ENCODE peak calls at places on chromosomes 7 and 10, in eight cellular contexts. G is adrenal gland, I is transverse colon, J is sigmoid colon, P is ovary, Y is endothelial cell of umbilical vein, A is erythroblast, E is heart left ventricle. U is an unnamed sample.

GRCh38 chr10:133158437-133158755 is 1.6 kb upstream of the KNDC1 start:
- DNase-seq in J (no peak), Y (no peak), G (no peak), P (peak; percentile 19), E (no peak), A (no peak), I (no peak), U (no peak)

GRCh38 chr7:43195768-43196167 is 83.3 kb downstream of the HECW1 start:
- DNase-seq in J (no peak), I (no peak), Y (no peak), P (no peak), A (no peak), G (no peak), E (no peak), U (no peak)

GRCh38 chr7:2821161-2821841 is 22.8 kb downstream of the GNA12 start:
- DNase-seq in P (no peak), I (no peak), A (no peak), E (no peak), G (peak; percentile 47), Y (peak; percentile 67), J (peak; percentile 49), U (peak; percentile 58)

GRCh38 chr10:48234807-48235206 is 39.7 kb downstream of the FRMPD2 start:
- DNase-seq in I (no peak), E (no peak), J (no peak), P (no peak), Y (no peak), G (no peak), A (no peak), U (no peak)

GRCh38 chr7:150432915-150433892 is 17.2 kb upstream of the GIMAP8 start:
- DNase-seq in P (no peak), Y (no peak), G (peak; percentile 25), A (no peak), E (no peak), I (peak; percentile 25), J (no peak), U (no peak)

GRCh38 chr10:73998623-73999622 is 1.0 kb downstream of the VCL start:
- DNase-seq in A (peak; percentile 14), J (peak; percentile 90), P (peak; percentile 71), I (peak; percentile 71), E (peak; percentile 70), Y (peak; percentile 84), G (peak; percentile 27), U (peak; percentile 63)

GRCh38 chr7:129343099-129343700 is 91.0 kb upstream of the STRIP2 start:
- DNase-seq in I (no peak), E (no peak), A (peak; percentile 60), J (no peak), G (peak; percentile 10), P (no peak), Y (peak; percentile 68), U (peak; percentile 17)

GRCh38 chr10:75887981-75888380 is 456.6 kb downstream of the LRMDA start:
- DNase-seq in Y (no peak), E (no peak), G (no peak), P (no peak), A (no peak), I (no peak), J (no peak), U (no peak)

GRCh38 chr7:142808802-142809583 is 38.2 kb downstream of the PRSS2 start:
- DNase-seq in G (peak; percentile 11), J (no peak), P (no peak), I (peak; percentile 77), E (no peak), Y (peak; percentile 52), A (peak; percentile 19), U (no peak)

GRCh38 chr10:48450233-48450810 is 143.8 kb downstream of the MAPK8 start:
- DNase-seq in A (no peak), Y (no peak), I (no peak), J (peak; percentile 57), E (no peak), P (no peak), G (no peak), U (no peak)

GRCh38 chr10:78764436-78764835 is 304.3 kb upstream of the ZMIZ1 start:
- DNase-seq in I (no peak), P (no peak), J (no peak), E (no peak), Y (no peak), G (no peak), A (no peak), U (no peak)

GRCh38 chr10:43048301-43049051 is 28.4 kb upstream of the RET start:
- DNase-seq in G (no peak), P (no peak), J (peak; percentile 53), Y (no peak), A (no peak), E (peak; percentile 0), I (no peak), U (no peak)

GRCh38 chr10:78731675-78732074 is 337.1 kb upstream of the ZMIZ1 start:
- DNase-seq in P (no peak), A (no peak), J (no peak), E (no peak), Y (no peak), G (no peak), I (no peak), U (no peak)

GRCh38 chr7:96933067-96933645 is 72.2 kb upstream of the DLX6 start:
- DNase-seq in J (no peak), G (no peak), A (no peak), E (no peak), Y (no peak), P (no peak), I (no peak), U (no peak)

GRCh38 chr10:77983384-77984341 is 45.7 kb downstream of the POLR3A start:
- DNase-seq in A (no peak), I (no peak), G (no peak), E (no peak), Y (peak; percentile 89), P (no peak), J (peak; percentile 7), U (peak; percentile 39)

GRCh38 chr10:67851229-67851628 is 13.2 kb upstream of the DNAJC12 start:
- DNase-seq in P (no peak), Y (no peak), I (no peak), J (no peak), A (no peak), E (no peak), G (no peak), U (no peak)

GRCh38 chr10:67853512-67853911 is 15.5 kb upstream of the DNAJC12 start:
- DNase-seq in P (no peak), J (no peak), A (peak; percentile 96), E (no peak), G (no peak), I (no peak), Y (no peak), U (no peak)

GRCh38 chr10:67849331-67850011 is 11.5 kb upstream of the DNAJC12 start:
- DNase-seq in G (peak; percentile 97), I (peak; percentile 97), J (peak; percentile 98), Y (peak; percentile 92), P (peak; percentile 98), E (peak; percentile 95), A (peak; percentile 94), U (peak; percentile 91)
- TF ChIP-seq POLR2A in G (peak; percentile 53), I (peak; percentile 74), J (peak; percentile 74), Y (peak; percentile 61), P (peak; percentile 57), E (no peak), A (peak; percentile 77), U (peak; percentile 18)

DNA sequence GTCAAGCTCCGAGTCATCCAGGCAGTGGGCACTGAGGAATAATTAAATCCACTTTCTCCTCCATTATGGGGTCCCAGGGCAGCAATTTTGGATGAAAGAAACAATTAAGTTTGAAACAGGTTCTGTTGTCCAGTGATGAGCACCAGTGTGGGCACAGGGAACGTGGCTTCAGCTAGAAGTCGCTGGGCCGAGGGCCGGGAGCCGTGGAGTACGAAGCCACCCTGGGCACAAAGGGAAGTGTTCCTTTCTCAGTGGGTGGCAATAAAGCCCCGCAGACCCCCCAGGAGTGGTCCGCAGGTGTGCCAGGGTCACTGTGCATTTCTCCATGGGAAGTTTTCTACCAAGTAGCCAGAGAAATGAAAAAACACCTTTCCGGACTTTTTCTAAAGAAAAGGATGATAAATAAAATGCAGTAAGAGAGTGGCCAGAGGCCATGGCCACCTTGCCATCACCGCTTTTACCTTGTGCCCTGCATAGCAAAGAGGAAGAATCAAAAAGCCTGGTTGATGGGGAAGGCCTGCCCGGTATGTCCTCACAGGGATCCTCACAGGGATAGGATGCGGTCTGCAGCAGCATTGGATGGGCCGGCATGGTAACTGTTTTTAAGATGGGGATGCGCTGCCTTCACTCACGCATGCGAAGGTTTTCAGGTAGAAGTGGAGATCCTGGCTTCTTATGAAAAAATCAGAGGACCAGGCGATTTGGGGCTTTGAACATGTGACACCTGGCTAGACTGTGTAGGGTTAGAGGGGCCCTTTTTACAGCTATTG is 12.3 kb downstream of the PNLIPRP2 start:
- DNase-seq in E (no peak), G (no peak), A (no peak), P (no peak), J (no peak), Y (no peak), I (no peak), U (no peak)
- TF ChIP-seq POLR2A in E (no peak), G (no peak), A (no peak), P (no peak), J (no peak), Y (no peak), I (no peak), U (no peak)

DNA sequence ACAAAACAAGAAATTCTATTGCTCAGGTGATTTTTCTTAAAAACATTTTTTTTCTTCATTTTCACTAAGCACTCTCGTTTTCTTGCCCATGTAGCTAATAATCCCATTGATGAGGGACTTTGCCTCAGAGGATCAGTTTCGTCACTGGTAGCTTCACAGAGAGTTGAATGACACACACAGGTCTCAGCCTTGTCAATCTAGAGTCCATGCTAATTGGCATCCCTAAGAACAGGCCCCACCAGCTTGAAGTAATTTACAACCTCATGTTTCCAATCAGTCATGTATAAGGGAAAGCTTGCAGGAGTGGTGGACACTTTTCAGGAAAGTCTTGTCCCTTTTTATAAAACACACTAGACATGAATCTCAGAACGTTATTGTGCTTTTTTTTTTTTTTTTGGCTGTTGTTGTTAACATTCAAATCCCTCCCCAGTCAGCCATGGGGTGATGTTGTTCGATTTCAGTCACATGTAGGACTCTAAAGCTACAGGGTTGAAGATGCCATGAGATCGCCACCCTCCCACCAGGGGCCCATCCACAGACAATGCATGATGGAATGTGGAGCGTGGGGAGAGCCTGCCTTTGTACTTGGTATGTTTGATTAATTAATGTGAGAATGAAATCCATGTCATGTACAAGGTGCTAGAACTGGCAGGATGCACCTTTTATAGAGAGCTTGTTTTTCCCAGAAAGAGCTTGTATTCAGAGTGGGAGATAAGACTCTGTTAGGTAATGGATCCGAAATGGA is 232.4 kb upstream of the FZD8 start:
- DNase-seq in P (no peak), J (no peak), A (no peak), Y (no peak), E (no peak), G (no peak), I (no peak), U (no peak)
- TF ChIP-seq POLR2A in P (no peak), J (no peak), A (no peak), Y (no peak), E (no peak), G (no peak), I (no peak), U (no peak)

DNA sequence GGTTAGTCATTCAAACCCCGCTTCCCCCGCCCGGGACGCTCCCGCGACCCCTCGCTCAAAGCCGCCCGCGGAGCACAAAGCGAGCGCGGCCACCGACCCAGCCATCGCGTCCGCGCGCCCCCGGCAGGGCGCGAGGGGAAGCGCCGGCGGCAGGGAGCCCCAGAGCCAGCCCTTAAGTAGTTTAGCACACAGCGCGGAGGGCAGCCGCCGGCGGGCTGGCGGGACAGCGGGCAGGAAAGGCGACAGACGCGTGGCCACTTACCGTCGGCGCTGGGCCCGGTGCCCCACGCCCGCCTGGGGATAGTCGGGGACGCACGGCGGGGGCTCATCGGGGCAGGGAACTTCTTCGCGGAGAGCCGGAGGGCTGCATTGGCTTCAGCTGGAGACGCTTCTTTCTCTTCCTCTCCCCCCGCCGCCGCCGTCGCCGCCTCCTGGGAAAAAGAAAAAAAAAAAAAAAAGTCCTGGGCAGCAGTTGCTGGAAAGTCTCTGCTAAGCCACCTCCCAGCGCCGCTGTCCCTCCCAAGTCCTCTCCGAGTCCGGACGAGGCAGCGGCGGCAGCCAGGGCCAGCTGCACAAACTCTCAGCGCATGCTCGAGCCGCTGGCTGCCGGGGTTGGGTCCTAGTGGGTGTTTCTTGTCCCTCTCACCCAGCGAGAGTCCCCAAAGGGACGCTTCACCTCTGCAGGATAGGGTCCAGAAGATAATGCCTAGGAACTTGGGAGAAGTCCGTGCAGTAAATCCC is at the start of gene TSPAN12:
- DNase-seq in P (peak; percentile 70), J (peak; percentile 89), I (peak; percentile 79), E (peak; percentile 87), Y (peak; percentile 93), G (peak; percentile 85), A (peak; percentile 67), U (peak; percentile 72)
- TF ChIP-seq POLR2A in P (no peak), J (no peak), I (peak; percentile 79), E (no peak), Y (peak; percentile 31), G (no peak), A (no peak), U (no peak)

U was measured in H54.